ENCODE peak calls at places on chromosomes 11 and 22, in nine cellular contexts. M is Peyer's patch; K is lower lobe of right lung; F is GM23338; S is SK-N-SH; L is mammary epithelial cell; H is breast epithelium; A is right atrium auricular region; R is effector memory CD4-positive, alpha-beta T cell. D is an unnamed sample.

GRCh38 chr11:69449320-69450063 is 32.0 kb upstream of the LINC01488 start:
- DNase-seq in M (no peak), H (no peak), S (peak; percentile 90), L (no peak), R (no peak), A (peak; percentile 91), K (peak; percentile 78), F (no peak), D (peak; percentile 89)

GRCh38 chr22:32322986-32323385 is 34.7 kb upstream of the RFPL3 start:
- DNase-seq in A (peak; percentile 32), K (no peak), F (no peak), S (no peak), R (no peak), L (no peak), H (peak; percentile 28), M (no peak), D (peak; percentile 30)

GRCh38 chr22:46815896-46816721 is 53.7 kb downstream of the TBC1D22A start:
- DNase-seq in H (no peak), A (peak; percentile 55), K (no peak), L (no peak), M (no peak), F (peak; percentile 31), R (no peak), S (no peak), D (peak; percentile 80)

GRCh38 chr22:47337161-47337621 is 574.7 kb downstream of the TBC1D22A start:
- DNase-seq in F (no peak), K (no peak), H (no peak), L (no peak), M (no peak), S (no peak), R (no peak), A (peak; percentile 42), D (no peak)

GRCh38 chr11:45774786-45775185 is 30.2 kb upstream of the SLC35C1 start:
- DNase-seq in S (no peak), A (no peak), M (no peak), F (no peak), K (no peak), H (no peak), L (no peak), R (no peak), D (no peak)

GRCh38 chr11:122851366-122852011 is 13.2 kb downstream of the CRTAM start:
- DNase-seq in A (no peak), L (no peak), M (peak; percentile 48), H (no peak), S (no peak), R (no peak), F (no peak), K (no peak), D (no peak)

GRCh38 chr22:27435839-27436581 is 365.5 kb downstream of the MN1 start:
- DNase-seq in S (peak; percentile 78), K (no peak), F (peak; percentile 38), L (no peak), A (peak; percentile 74), R (no peak), M (no peak), H (no peak), D (peak; percentile 81)

GRCh38 chr11:65502274-65502851 is 3.5 kb downstream of the MALAT1 start:
- DNase-seq in M (no peak), S (no peak), K (no peak), A (no peak), H (no peak), R (no peak), L (no peak), F (no peak), D (no peak)

GRCh38 chr11:2836335-2837095 is 49.1 kb downstream of the CDKN1C start:
- DNase-seq in M (no peak), F (no peak), K (no peak), A (no peak), R (no peak), L (no peak), H (no peak), S (no peak), D (no peak)

GRCh38 chr22:28139993-28140392 is 220.9 kb upstream of the PITPNB start:
- DNase-seq in R (no peak), F (no peak), M (no peak), A (no peak), L (peak; percentile 77), K (no peak), H (no peak), S (no peak), D (no peak)

GRCh38 chr11:125872138-125872491 is 15.4 kb upstream of the HYLS1 start:
- DNase-seq in H (no peak), S (no peak), A (no peak), F (no peak), M (no peak), K (no peak), R (no peak), L (peak; percentile 32), D (no peak)

GRCh38 chr11:125869526-125869925 is 17.9 kb upstream of the HYLS1 start:
- DNase-seq in L (no peak), M (no peak), K (no peak), H (no peak), F (no peak), R (no peak), A (no peak), S (no peak), D (no peak)

GRCh38 chr11:125874556-125875124 is 12.8 kb upstream of the HYLS1 start:
- DNase-seq in K (no peak), S (peak; percentile 77), L (peak; percentile 44), F (peak; percentile 91), A (no peak), R (no peak), H (no peak), M (peak; percentile 28), D (no peak)

GRCh38 chr11:125871391-125872137 is 15.9 kb upstream of the HYLS1 start:
- DNase-seq in L (peak; percentile 6), M (no peak), A (no peak), K (no peak), H (no peak), F (peak; percentile 86), S (peak; percentile 65), R (no peak), D (no peak)

GRCh38 chr11:125873881-125874555 is 13.4 kb upstream of the HYLS1 start:
- DNase-seq in A (no peak), R (no peak), M (no peak), S (no peak), L (no peak), H (no peak), K (no peak), F (no peak), D (no peak)
- H3K4me1 ChIP-seq in A (no peaks in the 10 kb centered on the region), R (no peaks in the 10 kb centered on the region), M (no peaks in the 10 kb centered on the region), S (no peaks in the 10 kb centered on the region), L (no peaks in the 10 kb centered on the region), H (no peaks in the 10 kb centered on the region), K (no peaks in the 10 kb centered on the region), F (no peaks in the 10 kb centered on the region), D (no peaks in the 10 kb centered on the region)

GRCh38 chr22:41096391-41096790 is 4.0 kb downstream of the EP300 start:
- DNase-seq in R (no peak), M (no peak), F (no peak), H (no peak), S (no peak), A (no peak), K (no peak), L (no peak), D (no peak)

GRCh38 chr22:41096841-41097240 is 4.4 kb downstream of the EP300 start:
- DNase-seq in L (no peak), R (no peak), S (no peak), H (no peak), M (no peak), F (no peak), K (no peak), A (no peak), D (no peak)

GRCh38 chr22:41094036-41094435 is 1.6 kb downstream of the EP300 start:
- DNase-seq in L (peak; percentile 42), F (peak; percentile 46), A (no peak), S (peak; percentile 10), K (no peak), M (no peak), R (no peak), H (no peak), D (no peak)

GRCh38 chr22:41099036-41099435 is 6.6 kb downstream of the EP300 start:
- DNase-seq in S (no peak), K (no peak), A (no peak), F (no peak), H (no peak), L (no peak), R (no peak), M (no peak), D (no peak)
- H3K4me1 ChIP-seq in S (no peaks in the 10 kb centered on the region), K (peaks cover 77% of the 10 kb centered on the region), A (peaks cover 70% of the 10 kb centered on the region), F (peaks cover 23% of the 10 kb centered on the region), H (peaks cover 21% of the 10 kb centered on the region), L (peaks cover 6% of the 10 kb centered on the region), R (peaks cover 24% of the 10 kb centered on the region), M (no peaks in the 10 kb centered on the region), D (peaks cover 6% of the 10 kb centered on the region)

DNA sequence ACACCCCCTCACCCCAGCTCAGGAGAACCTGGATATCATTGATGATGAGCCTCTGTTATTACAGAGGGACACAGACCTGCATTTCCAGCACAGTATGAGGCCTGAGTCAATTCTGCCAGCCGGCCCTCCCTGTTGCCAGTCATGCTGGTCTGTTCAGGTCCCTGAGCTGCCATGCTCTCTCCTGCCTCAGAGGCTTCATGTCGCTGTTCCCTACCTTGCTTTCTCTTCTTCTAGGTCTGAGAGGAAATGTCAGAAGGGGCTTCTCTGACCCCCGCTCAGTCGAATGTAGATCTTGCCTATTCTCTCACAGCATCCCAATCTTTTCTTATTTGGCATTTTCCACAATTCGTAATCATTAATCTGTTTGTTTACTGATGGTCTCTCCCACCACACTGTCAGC is 21.8 kb upstream of the ABCC8 start:
- DNase-seq in S (no peak), A (no peak), R (no peak), M (no peak), H (no peak), K (no peak), L (no peak), F (peak; percentile 56), D (no peak)
- H3K4me1 ChIP-seq in S (no peaks in the 10 kb centered on the region), A (no peaks in the 10 kb centered on the region), R (no peaks in the 10 kb centered on the region), M (no peaks in the 10 kb centered on the region), H (no peaks in the 10 kb centered on the region), K (no peaks in the 10 kb centered on the region), L (no peaks in the 10 kb centered on the region), F (no peaks in the 10 kb centered on the region), D (no peaks in the 10 kb centered on the region)

DNA sequence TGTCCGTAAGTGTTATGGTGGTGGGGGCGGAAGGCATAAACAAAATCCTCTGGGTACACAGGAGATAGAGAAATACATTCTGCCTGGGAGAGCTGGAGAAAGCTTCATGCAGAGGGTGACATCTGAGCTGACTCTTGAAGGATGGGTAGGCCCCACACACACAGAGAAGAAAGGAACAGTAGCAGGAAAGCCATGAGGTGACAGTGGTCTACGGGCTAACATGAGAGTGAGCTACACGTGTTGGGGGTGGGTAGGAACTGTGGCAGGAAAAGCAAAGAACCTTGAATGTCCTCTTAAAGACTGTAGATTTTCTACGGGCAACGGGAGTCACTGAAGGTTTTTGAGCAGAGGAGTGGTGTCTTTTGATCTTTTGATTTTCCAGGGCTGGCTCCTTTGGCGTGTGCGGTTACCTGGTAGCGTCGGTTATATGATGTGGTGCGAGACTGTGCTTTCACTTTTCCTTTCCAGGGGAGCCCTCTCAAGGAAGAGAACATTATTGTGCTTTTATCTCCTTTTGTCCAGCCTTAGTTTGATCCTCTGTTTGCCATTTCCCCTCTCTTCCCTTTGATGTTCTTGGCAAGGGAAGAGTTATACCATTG is 39.7 kb downstream of the ADAMTS8 start:
- DNase-seq in S (no peak), L (no peak), A (no peak), H (no peak), K (no peak), M (no peak), F (no peak), R (no peak), D (peak; percentile 15)
- H3K4me1 ChIP-seq in S (no peaks in the 10 kb centered on the region), L (no peaks in the 10 kb centered on the region), A (peaks cover 21% of the 10 kb centered on the region), H (no peaks in the 10 kb centered on the region), K (peaks cover 15% of the 10 kb centered on the region), M (no peaks in the 10 kb centered on the region), F (peaks cover 13% of the 10 kb centered on the region), R (no peaks in the 10 kb centered on the region), D (no peaks in the 10 kb centered on the region)

D was measured in aorta.